ENCODE peak calls at places on chromosomes 16 and 17, in ten cellular contexts. E, K, H, Q, D, T, J, P, R and S are unnamed samples.

GRCh38 chr17:38428150-38428642 is at the start of gene ARHGAP23:
- DNase-seq in J (peak), H (no peak), R (peak), T (peak), D (no peak), E (no peak), P (peak), Q (peak), K (peak), S (peak)

GRCh38 chr16:89410794-89411309 is 79.5 kb downstream of the ANKRD11 start:
- DNase-seq in D (no peak), H (peak), J (peak), R (peak), K (peak), T (no peak), P (peak), E (no peak), Q (no peak), S (peak)

GRCh38 chr17:9258115-9259020 is 237.1 kb downstream of the NTN1 start:
- DNase-seq in J (no peak), K (no peak), H (no peak), T (no peak), P (no peak), Q (no peak), D (no peak), R (no peak), E (no peak), S (no peak)

GRCh38 chr17:76495663-76496400 is 5.4 kb downstream of the RHBDF2 start:
- DNase-seq in T (no peak), K (no peak), E (no peak), Q (no peak), D (no peak), J (no peak), H (no peak), P (no peak), R (no peak), S (no peak)

GRCh38 chr17:6163632-6164319 is 93.6 kb downstream of the WSCD1 start:
- DNase-seq in K (no peak), T (no peak), R (no peak), D (no peak), Q (no peak), J (no peak), H (no peak), E (no peak), P (no peak), S (no peak)

GRCh38 chr16:3850544-3850899 is 30.0 kb downstream of the CREBBP start:
- DNase-seq in H (no peak), E (no peak), D (peak), J (no peak), Q (no peak), P (no peak), T (no peak), R (no peak), K (no peak), S (no peak)

GRCh38 chr17:72572604-72573491 is 452.0 kb downstream of the SOX9 start:
- DNase-seq in T (no peak), R (no peak), K (no peak), P (no peak), D (no peak), J (no peak), E (no peak), Q (no peak), H (no peak), S (no peak)

GRCh38 chr17:13638855-13639458 is 37.2 kb upstream of the HS3ST3A1 start:
- DNase-seq in R (no peak), H (no peak), J (no peak), T (no peak), D (no peak), K (no peak), Q (no peak), P (no peak), E (no peak), S (no peak)

GRCh38 chr17:35299108-35299507 is 56.2 kb downstream of the SLFN5 start:
- DNase-seq in P (peak), R (no peak), K (no peak), H (no peak), E (no peak), Q (no peak), D (no peak), J (no peak), T (no peak), S (no peak)

GRCh38 chr16:86215233-86215978 is 294.9 kb upstream of the FOXF1 start:
- DNase-seq in D (no peak), E (no peak), Q (no peak), P (no peak), R (peak), K (no peak), J (no peak), T (no peak), H (no peak), S (no peak)

GRCh38 chr17:66684716-66685115 is 150.2 kb upstream of the CACNG5 start:
- DNase-seq in D (no peak), H (no peak), E (no peak), P (no peak), K (no peak), R (no peak), T (no peak), Q (no peak), J (no peak), S (no peak)

GRCh38 chr16:31460582-31461002 is 1.3 kb downstream of the ARMC5 start:
- DNase-seq in Q (no peak), P (no peak), R (peak), D (no peak), E (no peak), K (no peak), T (no peak), H (no peak), J (peak), S (no peak)

GRCh38 chr17:80262291-80262690 is 1.6 kb downstream of the RNF213 start:
- DNase-seq in P (no peak), D (no peak), Q (no peak), T (no peak), J (no peak), E (no peak), R (no peak), H (no peak), K (no peak), S (no peak)

GRCh38 chr17:7019839-7020519 is 2.9 kb upstream of the BCL6B start:
- DNase-seq in R (peak), E (no peak), H (no peak), K (peak), Q (peak), J (peak), T (no peak), D (no peak), P (peak), S (peak)

GRCh38 chr17:14337596-14338079 is 36.8 kb downstream of the HS3ST3B1 start:
- DNase-seq in J (no peak), Q (no peak), T (no peak), H (no peak), D (no peak), P (no peak), R (no peak), K (no peak), E (no peak), S (no peak)

GRCh38 chr17:77498056-77498785 is 357.5 kb downstream of the SEC14L1 start:
- DNase-seq in Q (no peak), J (peak), K (no peak), R (peak), D (no peak), T (no peak), E (no peak), P (no peak), H (peak), S (peak)

GRCh38 chr16:47984669-47985068 is 171.1 kb downstream of the ABCC12 start:
- DNase-seq in T (no peak), J (no peak), K (no peak), E (no peak), D (peak), H (no peak), R (no peak), P (no peak), Q (no peak), S (no peak)

GRCh38 chr16:76292218-76292617 is 15.0 kb downstream of the CNTNAP4 start:
- DNase-seq in J (no peak), Q (no peak), D (no peak), R (no peak), E (no peak), K (no peak), P (no peak), T (no peak), H (no peak), S (no peak)

GRCh38 chr16:76294691-76295214 is 17.6 kb downstream of the CNTNAP4 start:
- DNase-seq in J (no peak), Q (no peak), H (no peak), K (no peak), D (no peak), T (no peak), R (no peak), P (no peak), E (no peak), S (no peak)

GRCh38 chr16:76293980-76294690 is 16.9 kb downstream of the CNTNAP4 start:
- DNase-seq in Q (no peak), K (no peak), P (no peak), D (no peak), J (no peak), R (no peak), T (no peak), H (no peak), E (no peak), S (no peak)
- TF ChIP-seq EP300 in Q (no peak), K (no peak), P (no peak), D (no peak), J (no peak), R (no peak), T (no peak), H (no peak), E (no peak), S (no peak)

DNA sequence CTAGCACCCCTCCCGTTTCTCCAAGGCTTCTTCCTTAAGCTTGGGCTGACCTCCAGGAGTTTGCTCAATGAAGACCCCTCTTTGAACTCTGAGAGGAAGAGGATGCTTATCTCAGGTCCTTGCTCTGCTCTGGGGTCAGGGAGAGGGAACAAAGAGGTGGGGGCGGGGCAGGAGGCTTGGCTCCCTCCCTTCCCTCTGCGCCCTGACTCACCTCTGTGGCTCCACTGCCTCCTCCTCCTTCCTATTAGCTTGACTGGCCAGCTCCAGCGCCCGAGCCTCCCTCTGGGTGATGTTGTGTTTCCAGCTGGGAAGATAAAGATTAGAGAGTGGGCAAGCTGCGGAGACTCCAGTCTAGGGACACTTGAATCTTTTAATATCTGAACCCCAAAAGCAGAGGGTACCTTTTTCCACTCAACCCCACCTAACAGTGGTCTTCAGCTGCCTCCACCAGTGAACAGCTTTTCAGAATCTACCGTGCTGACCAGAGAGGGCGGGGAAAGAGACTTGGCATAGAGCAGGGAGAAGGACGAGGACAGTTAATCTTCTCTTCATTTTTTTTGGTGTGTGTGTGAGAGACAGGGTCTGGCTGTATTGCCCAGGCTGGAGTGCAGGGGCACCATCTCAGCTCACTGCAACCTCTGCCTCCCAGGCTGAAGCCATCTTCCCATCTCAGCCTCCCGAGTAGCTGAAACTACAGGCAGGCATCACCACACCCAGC is 6.7 kb downstream of the GIP start:
- DNase-seq in J (no peak), H (no peak), E (no peak), R (no peak), T (peak), K (no peak), Q (peak), P (no peak), D (no peak), S (no peak)
- TF ChIP-seq EP300 in J (peak), H (no peak), E (no peak), R (no peak), T (no peak), K (no peak), Q (no peak), P (no peak), D (no peak), S (no peak)

GRCh38 chr17:81431545-81432482 is 36.6 kb downstream of the BAHCC1 start:
- DNase-seq in P (no peak), H (no peak), T (no peak), Q (no peak), E (no peak), R (no peak), D (no peak), K (no peak), J (no peak), S (no peak)
- TF ChIP-seq EP300 in P (no peak), H (no peak), T (no peak), Q (no peak), E (no peak), R (no peak), D (no peak), K (no peak), J (no peak), S (no peak)

DNA sequence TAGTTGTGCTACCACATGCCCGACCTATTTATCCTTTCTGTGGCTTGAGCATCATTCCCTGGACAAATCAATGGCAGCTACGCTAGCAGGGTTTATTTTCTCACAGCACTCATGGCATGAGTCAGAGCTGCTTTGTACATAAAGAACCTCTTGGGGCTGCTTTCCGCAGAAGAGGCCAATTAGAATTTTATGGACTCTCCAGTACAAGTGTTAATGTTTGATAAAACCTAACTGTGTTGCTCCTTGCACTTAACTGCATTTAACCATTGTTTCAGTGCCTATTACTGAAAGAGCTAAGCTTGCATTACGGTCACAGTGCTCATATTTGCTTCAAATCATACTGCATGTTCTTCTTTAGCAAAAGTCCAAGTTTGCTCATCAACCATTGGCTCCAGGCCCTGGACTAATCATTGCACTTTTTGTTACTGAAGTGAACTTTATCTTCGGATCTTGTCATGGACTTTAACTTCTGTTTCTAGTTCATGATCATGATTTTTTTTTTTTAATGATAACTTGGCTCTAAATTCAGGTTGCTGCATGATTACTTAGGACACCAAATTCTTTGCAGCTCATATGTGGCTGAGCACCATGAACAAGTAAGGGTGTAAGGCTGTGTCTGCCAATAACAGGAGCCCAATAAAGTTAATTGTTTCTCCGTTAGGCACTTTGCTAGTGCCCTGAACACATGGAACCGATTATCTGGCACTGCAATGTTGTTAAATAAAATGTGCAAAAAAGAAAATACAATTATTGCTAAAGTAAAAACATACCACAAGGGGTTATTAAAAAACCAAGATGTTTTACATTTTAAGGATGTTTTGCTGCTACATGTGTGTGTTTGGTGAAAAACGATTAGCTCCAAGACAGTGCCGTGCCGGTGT is 492.2 kb downstream of the KCNJ2 start:
- DNase-seq in E (no peak), R (no peak), T (no peak), K (no peak), Q (peak), D (no peak), J (no peak), H (no peak), P (no peak), S (peak)
- TF ChIP-seq EP300 in E (no peak), R (no peak), T (no peak), K (no peak), Q (no peak), D (no peak), J (no peak), H (no peak), P (no peak), S (no peak)